ENCODE peak calls at places on chromosomes 4 and X, in six cellular contexts. X is suprapubic skin, C is HCT116, R is HepG2, Z is upper lobe of left lung, T is prostate gland. E is an unnamed sample.

GRCh38 chr4:37662861-37663390 is 23.2 kb downstream of the RELL1 start:
- DNase-seq in C (no peak), R (peak; percentile 81), Z (no peak), X (no peak), T (no peak), E (no peak)

GRCh38 chr4:48899950-48900349 is 6.6 kb downstream of the OCIAD2 start:
- DNase-seq in X (no peak), Z (no peak), T (no peak), C (no peak), R (no peak), E (no peak)

GRCh38 chr4:150982557-150983233 is 32.4 kb downstream of the LRBA start:
- DNase-seq in X (no peak), R (no peak), C (no peak), T (no peak), Z (no peak), E (no peak)

GRCh38 chrX:37361596-37361995 is 12.4 kb downstream of the PRRG1 start:
- DNase-seq in T (no peak), C (no peak), Z (no peak), R (no peak), X (no peak), E (no peak)

GRCh38 chrX:40097101-40097491 is 662 bp downstream of the BCOR start:
- DNase-seq in X (no peak), R (no peak), T (no peak), Z (no peak), C (no peak), E (no peak)

GRCh38 chrX:20500171-20500865 is 233.6 kb upstream of the RPS6KA3 start:
- DNase-seq in X (no peak), Z (no peak), R (no peak), T (no peak), C (no peak), E (no peak)

GRCh38 chr4:168859888-168860694 is 150.0 kb downstream of the CBR4 start:
- DNase-seq in C (no peak), Z (no peak), X (no peak), R (no peak), T (no peak), E (no peak)

GRCh38 chrX:11406109-11406755 is 113.0 kb downstream of the AMELX start:
- DNase-seq in C (no peak), X (no peak), Z (no peak), T (no peak), R (no peak), E (no peak)

GRCh38 chr4:83599183-83599582 is 63.3 kb downstream of the GPAT3 start:
- DNase-seq in C (peak; percentile 23), X (no peak), T (no peak), Z (no peak), R (peak; percentile 27), E (no peak)

GRCh38 chr4:133812236-133812635 is 389.4 kb downstream of the PABPC4L start:
- DNase-seq in X (no peak), Z (no peak), T (no peak), C (no peak), R (no peak), E (no peak)

GRCh38 chr4:63170923-63171322 is 1238.3 kb downstream of the TECRL start:
- DNase-seq in C (no peak), Z (no peak), X (no peak), R (no peak), T (no peak), E (no peak)

GRCh38 chr4:26996745-26997144 is 136.1 kb downstream of the STIM2 start:
- DNase-seq in C (no peak), T (no peak), Z (no peak), R (no peak), X (no peak), E (no peak)

GRCh38 chr4:75733369-75733768 is 9.0 kb downstream of the USO1 start:
- DNase-seq in T (no peak), X (no peak), C (no peak), Z (no peak), R (no peak), E (no peak)

DNA sequence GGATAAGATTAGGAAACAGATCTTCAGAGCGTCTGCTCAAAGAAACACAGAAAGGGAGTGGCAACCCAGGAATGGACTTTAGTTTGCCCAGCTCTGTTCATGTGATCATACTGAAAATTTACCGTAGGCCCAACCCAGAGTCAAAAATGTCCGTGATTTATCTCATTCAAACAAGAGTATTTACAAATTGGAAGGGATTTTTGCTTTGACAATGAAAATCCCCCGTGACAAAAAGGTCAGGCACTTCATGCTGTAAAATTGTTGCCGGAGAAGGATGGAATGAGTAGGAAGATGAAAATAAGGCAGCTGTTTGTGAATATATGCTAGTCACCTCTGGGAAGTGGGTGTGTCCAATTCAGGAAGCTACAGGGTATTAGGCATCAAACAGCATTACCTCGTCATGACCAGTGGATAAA is 1.2 kb downstream of the SULT1B1 start:
- DNase-seq in Z (no peak), T (no peak), C (no peak), R (no peak), X (no peak), E (no peak)
- TF ChIP-seq POLR2A in Z (no peak), T (no peak), C (no peak), R (no peak), X (no peak), E (no peak)

DNA sequence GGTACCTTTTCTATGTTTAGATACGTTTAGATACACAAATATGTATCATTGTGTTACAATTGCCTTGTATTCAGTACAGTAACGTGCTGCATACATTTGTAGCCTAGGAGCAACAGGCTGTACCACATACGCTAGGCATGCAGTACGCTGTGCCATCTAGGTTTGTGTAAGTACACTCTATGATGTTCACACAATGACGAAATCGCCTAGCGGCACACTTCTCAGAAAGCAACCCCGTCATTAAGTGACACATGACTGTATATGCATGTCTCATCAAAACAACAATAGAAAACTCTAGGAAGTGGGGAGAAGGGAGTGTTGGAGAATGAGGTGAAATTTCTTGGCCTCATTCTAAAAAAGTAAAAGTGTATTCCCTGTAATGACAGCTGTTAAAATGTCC is 32.7 kb downstream of the CCDC149 start:
- DNase-seq in T (no peak), R (no peak), C (no peak), X (no peak), Z (no peak), E (no peak)
- TF ChIP-seq POLR2AphosphoS5 in T (no peak), R (no peak), C (no peak), X (no peak), Z (no peak), E (no peak)

GRCh38 chrX:107676559-107677378 is 48.5 kb downstream of the PRPS1 start:
- DNase-seq in T (peak; percentile 77), R (no peak), X (peak; percentile 91), Z (peak; percentile 91), C (peak; percentile 78), E (no peak)
- TF ChIP-seq POLR2A in T (peak; percentile 42), R (no peak), X (no peak), Z (peak; percentile 54), C (peak; percentile 59), E (no peak)

GRCh38 chr4:177309525-177310371 is at the start of gene NEIL3:
- DNase-seq in R (peak; percentile 79), X (peak; percentile 91), Z (peak; percentile 93), C (peak; percentile 73), T (peak; percentile 56), E (peak; percentile 70)
- TF ChIP-seq POLR2AphosphoS5 in R (peak; percentile 70), X (no peak), Z (no peak), C (peak; percentile 82), T (no peak), E (no peak)

DNA sequence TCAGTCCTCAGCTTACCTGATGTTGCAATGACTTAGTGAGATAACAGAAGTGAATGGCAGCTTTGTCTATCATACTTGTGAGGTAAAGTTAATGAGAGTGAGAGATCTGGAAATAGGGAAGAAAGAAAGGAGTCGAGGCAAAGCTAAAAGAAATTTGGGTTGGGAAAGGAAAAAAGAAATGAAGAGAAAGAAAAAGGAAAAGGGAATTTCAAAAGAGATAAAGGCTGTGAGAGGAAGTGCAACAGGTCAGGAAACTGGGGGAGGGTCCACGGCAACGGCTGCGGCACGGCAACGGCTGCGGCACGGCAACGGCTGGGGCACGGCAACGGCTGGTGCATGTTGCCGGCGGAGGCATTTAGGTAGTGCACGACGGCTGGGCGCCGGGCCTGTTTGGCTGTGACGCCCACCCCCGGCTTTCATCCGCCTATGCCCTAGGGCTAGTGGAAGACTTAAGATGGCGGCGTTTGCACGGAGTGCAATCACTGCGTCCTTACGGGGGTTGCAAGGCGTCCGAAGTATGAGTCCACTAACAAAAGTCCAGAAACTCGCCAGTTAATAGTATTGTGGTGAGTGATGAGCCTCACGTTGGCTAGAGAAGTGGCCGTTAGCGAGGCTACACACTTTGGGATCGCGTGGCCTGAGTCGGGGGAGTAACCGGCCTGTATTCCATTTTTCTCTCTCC is 359.9 kb upstream of the ZCCHC13 start:
- DNase-seq in R (peak; percentile 70), X (peak; percentile 88), Z (peak; percentile 95), T (peak; percentile 74), C (peak; percentile 70), E (peak; percentile 78)
- TF ChIP-seq POLR2A in R (peak; percentile 59), X (no peak), Z (peak; percentile 69), T (peak; percentile 43), C (peak; percentile 62), E (peak; percentile 94)

GRCh38 chr4:85842540-85842939 is 367.6 kb downstream of the ARHGAP24 start:
- DNase-seq in T (no peak), R (no peak), X (no peak), C (no peak), Z (peak; percentile 50), E (no peak)
- TF ChIP-seq POLR2AphosphoS5 in T (no peak), R (no peak), X (no peak), C (no peak), Z (peak; percentile 27), E (no peak)

GRCh38 chr4:763922-764321 is 58.3 kb downstream of the PCGF3 start:
- DNase-seq in T (no peak), Z (no peak), X (no peak), R (no peak), C (no peak), E (no peak)

GRCh38 chr4:763191-763810 is 57.7 kb downstream of the PCGF3 start:
- DNase-seq in X (no peak), R (no peak), C (no peak), Z (no peak), T (no peak), E (no peak)

GRCh38 chr4:762211-763190 is 56.9 kb downstream of the PCGF3 start:
- DNase-seq in T (no peak), X (no peak), Z (no peak), R (peak; percentile 58), C (no peak), E (no peak)

GRCh38 chr4:766152-766515 is 59.8 kb downstream of the CPLX1 start:
- DNase-seq in T (no peak), Z (no peak), R (no peak), C (no peak), X (no peak), E (no peak)

GRCh38 chr4:764405-765169 is 59.0 kb downstream of the PCGF3 start:
- DNase-seq in C (no peak), R (no peak), Z (no peak), T (no peak), X (no peak), E (no peak)
- TF ChIP-seq POLR2A in C (no peak), R (peak; percentile 58), Z (no peak), T (no peak), X (no peak), E (no peak)

E was measured in GM12892.